ENCODE peak calls at places on chromosomes 2 and 18, in five cellular contexts. One of them, this sample, is unnamed.

GRCh38 chr2:176769021-176769420 is 443.6 kb upstream of the HNRNPA3 start:
- DNase-seq in SK-N-SH: no peak
- DNase-seq in K562: no peak
- DNase-seq in HepG2: no peak
- DNase-seq in GM12878: no peak
- DNase-seq in this sample: no peak

GRCh38 chr2:240520143-240520973 is 37.4 kb downstream of the ANKMY1 start:
- DNase-seq in SK-N-SH: no peak
- DNase-seq in K562: no peak
- DNase-seq in HepG2: no peak
- DNase-seq in GM12878: no peak
- DNase-seq in this sample: no peak

GRCh38 chr2:168254158-168254935 is 7.0 kb upstream of the STK39 start:
- DNase-seq in SK-N-SH: peak
- DNase-seq in K562: no peak
- DNase-seq in HepG2: peak
- DNase-seq in GM12878: no peak
- DNase-seq in this sample: no peak

GRCh38 chr2:206343144-206343543 is 68.7 kb downstream of the ZDBF2 start:
- DNase-seq in SK-N-SH: no peak
- DNase-seq in K562: no peak
- DNase-seq in HepG2: no peak
- DNase-seq in GM12878: no peak
- DNase-seq in this sample: no peak

GRCh38 chr2:216635701-216636541 is 2.7 kb downstream of the IGFBP2 start:
- DNase-seq in SK-N-SH: peak
- DNase-seq in K562: no peak
- DNase-seq in HepG2: no peak
- DNase-seq in GM12878: no peak
- DNase-seq in this sample: no peak

GRCh38 chr2:55550368-55551102 is 31.0 kb downstream of the CFAP36 start:
- DNase-seq in SK-N-SH: no peak
- DNase-seq in K562: no peak
- DNase-seq in HepG2: no peak
- DNase-seq in GM12878: no peak
- DNase-seq in this sample: no peak

GRCh38 chr18:69935319-69936190 is 12.1 kb downstream of the CD226 start:
- DNase-seq in SK-N-SH: no peak
- DNase-seq in K562: no peak
- DNase-seq in HepG2: peak
- DNase-seq in GM12878: peak
- DNase-seq in this sample: no peak

GRCh38 chr2:187407407-187408084 is 40.5 kb downstream of the CALCRL start:
- DNase-seq in SK-N-SH: no peak
- DNase-seq in K562: no peak
- DNase-seq in HepG2: no peak
- DNase-seq in GM12878: no peak
- DNase-seq in this sample: no peak

GRCh38 chr18:44897445-44898215 is 216.9 kb downstream of the SETBP1 start:
- DNase-seq in SK-N-SH: no peak
- DNase-seq in K562: no peak
- DNase-seq in HepG2: no peak
- DNase-seq in GM12878: no peak
- DNase-seq in this sample: no peak

GRCh38 chr2:10331033-10331701 is 28.5 kb downstream of the HPCAL1 start:
- DNase-seq in SK-N-SH: no peak
- DNase-seq in K562: peak
- DNase-seq in HepG2: no peak
- DNase-seq in GM12878: peak
- DNase-seq in this sample: no peak

GRCh38 chr2:217890445-217890844 is 112.3 kb downstream of the TNS1 start:
- DNase-seq in SK-N-SH: peak
- DNase-seq in K562: peak
- DNase-seq in HepG2: peak
- DNase-seq in GM12878: no peak
- DNase-seq in this sample: no peak

GRCh38 chr18:2961828-2962227 is 51.1 kb downstream of the LPIN2 start:
- DNase-seq in SK-N-SH: peak
- DNase-seq in K562: no peak
- DNase-seq in HepG2: no peak
- DNase-seq in GM12878: no peak
- DNase-seq in this sample: no peak

GRCh38 chr2:72210470-72210869 is 62.8 kb upstream of the CYP26B1 start:
- DNase-seq in SK-N-SH: no peak
- DNase-seq in K562: no peak
- DNase-seq in HepG2: no peak
- DNase-seq in GM12878: no peak
- DNase-seq in this sample: no peak

GRCh38 chr18:49725809-49726514 is 87.4 kb downstream of the ACAA2 start:
- DNase-seq in SK-N-SH: peak
- DNase-seq in K562: peak
- DNase-seq in HepG2: peak
- DNase-seq in GM12878: no peak
- DNase-seq in this sample: peak

GRCh38 chr2:162153608-162154224 is 1.7 kb upstream of the GCG start:
- DNase-seq in SK-N-SH: peak
- DNase-seq in K562: no peak
- DNase-seq in HepG2: peak
- DNase-seq in GM12878: no peak
- DNase-seq in this sample: peak

GRCh38 chr2:115071534-115071933 is 629.1 kb downstream of the DPP10 start:
- DNase-seq in SK-N-SH: no peak
- DNase-seq in K562: no peak
- DNase-seq in HepG2: no peak
- DNase-seq in GM12878: no peak
- DNase-seq in this sample: no peak

GRCh38 chr2:240459401-240460242 is 24.2 kb downstream of the GPC1 start:
- DNase-seq in SK-N-SH: no peak
- DNase-seq in K562: no peak
- DNase-seq in HepG2: no peak
- DNase-seq in GM12878: no peak
- DNase-seq in this sample: no peak

GRCh38 chr18:80076379-80076778 is 32.7 kb upstream of the ADNP2 start:
- DNase-seq in SK-N-SH: no peak
- DNase-seq in K562: no peak
- DNase-seq in HepG2: no peak
- DNase-seq in GM12878: no peak
- DNase-seq in this sample: no peak

GRCh38 chr2:70480468-70480867 is 73.2 kb downstream of the TGFA start:
- DNase-seq in SK-N-SH: no peak
- DNase-seq in K562: no peak
- DNase-seq in HepG2: no peak
- DNase-seq in GM12878: no peak
- DNase-seq in this sample: no peak

GRCh38 chr2:70474266-70474848 is 79.3 kb downstream of the TGFA start:
- DNase-seq in SK-N-SH: peak
- DNase-seq in K562: no peak
- DNase-seq in HepG2: no peak
- DNase-seq in GM12878: no peak
- DNase-seq in this sample: no peak

GRCh38 chr2:70479816-70480215 is 73.8 kb downstream of the TGFA start:
- DNase-seq in SK-N-SH: no peak
- DNase-seq in K562: no peak
- DNase-seq in HepG2: no peak
- DNase-seq in GM12878: no peak
- DNase-seq in this sample: no peak

GRCh38 chr2:70475266-70475665 is 78.4 kb downstream of the TGFA start:
- DNase-seq in SK-N-SH: no peak
- DNase-seq in K562: no peak
- DNase-seq in HepG2: no peak
- DNase-seq in GM12878: no peak
- DNase-seq in this sample: no peak

GRCh38 chr2:70477473-70477872 is 76.2 kb downstream of the TGFA start:
- DNase-seq in SK-N-SH: no peak
- DNase-seq in K562: no peak
- DNase-seq in HepG2: peak
- DNase-seq in GM12878: no peak
- DNase-seq in this sample: no peak
- TF ChIP-seq FOXM1 in SK-N-SH: no peak
- TF ChIP-seq FOXM1 in K562: no peak
- TF ChIP-seq FOXM1 in HepG2: no peak
- TF ChIP-seq FOXM1 in GM12878: no peak
- TF ChIP-seq FOXM1 in this sample: no peak

GRCh38 chr18:32771169-32771751 is 1.6 kb downstream of the KLHL14 start:
- DNase-seq in SK-N-SH: peak
- DNase-seq in K562: no peak
- DNase-seq in HepG2: peak
- DNase-seq in GM12878: no peak
- DNase-seq in this sample: peak

GRCh38 chr18:32775628-32776027 is 2.8 kb upstream of the KLHL14 start:
- DNase-seq in SK-N-SH: no peak
- DNase-seq in K562: no peak
- DNase-seq in HepG2: no peak
- DNase-seq in GM12878: no peak
- DNase-seq in this sample: no peak

GRCh38 chr18:32771871-32772499 is 838 bp downstream of the KLHL14 start:
- DNase-seq in SK-N-SH: peak
- DNase-seq in K562: no peak
- DNase-seq in HepG2: no peak
- DNase-seq in GM12878: no peak
- DNase-seq in this sample: peak

GRCh38 chr18:32772580-32773186 is at the start of gene KLHL14:
- DNase-seq in SK-N-SH: no peak
- DNase-seq in K562: no peak
- DNase-seq in HepG2: no peak
- DNase-seq in GM12878: no peak
- DNase-seq in this sample: no peak

GRCh38 chr18:32773187-32773712 is 427 bp upstream of the KLHL14 start:
- DNase-seq in SK-N-SH: no peak
- DNase-seq in K562: no peak
- DNase-seq in HepG2: no peak
- DNase-seq in GM12878: no peak
- DNase-seq in this sample: no peak
- TF ChIP-seq FOXM1 in SK-N-SH: no peak
- TF ChIP-seq FOXM1 in K562: no peak
- TF ChIP-seq FOXM1 in HepG2: no peak
- TF ChIP-seq FOXM1 in GM12878: no peak
- TF ChIP-seq FOXM1 in this sample: no peak

DNA sequence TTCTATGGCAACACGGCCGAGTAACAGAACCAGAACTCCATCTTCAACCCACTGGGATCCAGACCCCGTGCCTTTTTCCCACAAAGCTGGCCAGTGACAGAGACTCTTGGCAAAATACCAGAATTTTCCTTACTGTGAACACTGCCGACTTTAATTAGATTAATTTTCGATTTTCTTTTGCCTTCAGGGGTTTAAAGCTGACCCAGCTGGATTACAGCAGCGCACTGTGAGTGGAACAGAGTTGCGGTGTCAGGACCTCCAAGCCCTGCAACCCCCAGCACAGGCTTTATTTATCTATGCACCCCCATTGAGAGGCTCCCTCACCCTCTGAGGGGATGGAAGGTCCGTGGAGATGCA is 36.4 kb downstream of the CTIF start:
- DNase-seq in SK-N-SH: peak
- DNase-seq in K562: no peak
- DNase-seq in HepG2: no peak
- DNase-seq in GM12878: no peak
- DNase-seq in this sample: no peak
- TF ChIP-seq FOXM1 in SK-N-SH: no peak
- TF ChIP-seq FOXM1 in K562: no peak
- TF ChIP-seq FOXM1 in HepG2: no peak
- TF ChIP-seq FOXM1 in GM12878: no peak
- TF ChIP-seq FOXM1 in this sample: no peak

DNA sequence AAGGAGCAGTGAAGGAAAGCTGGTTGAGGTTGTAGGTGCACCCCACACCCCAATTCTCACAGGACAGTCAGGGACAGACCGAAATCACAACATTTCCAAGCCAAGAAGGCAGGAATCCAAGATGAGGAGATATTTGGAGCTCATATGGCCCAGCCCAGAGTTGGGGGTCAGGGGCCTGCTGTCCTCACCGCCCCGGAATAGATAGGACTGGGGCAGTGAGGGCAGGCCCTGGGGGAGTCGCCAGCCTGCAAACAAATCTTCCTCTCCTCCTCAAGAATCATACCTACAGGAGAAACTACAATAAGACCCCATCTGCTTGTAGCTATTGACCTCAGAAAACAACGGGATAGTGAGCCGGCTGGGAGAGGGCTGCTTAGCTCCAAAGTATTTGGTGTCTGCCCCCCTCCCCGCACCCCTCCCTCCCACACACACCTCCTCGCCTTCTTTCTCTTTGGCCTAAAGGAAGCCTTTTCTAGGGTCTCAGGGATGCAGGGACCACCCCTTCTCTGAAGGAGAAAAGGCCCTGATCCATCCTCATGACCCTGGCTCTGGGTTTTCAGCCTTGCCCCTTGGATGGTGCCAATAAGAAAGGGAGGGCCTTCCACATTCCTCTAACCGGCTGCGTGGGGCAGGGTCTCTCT is 3.8 kb downstream of the EN1 start:
- DNase-seq in SK-N-SH: no peak
- DNase-seq in K562: no peak
- DNase-seq in HepG2: no peak
- DNase-seq in GM12878: no peak
- DNase-seq in this sample: no peak
- TF ChIP-seq FOXM1 in SK-N-SH: no peak
- TF ChIP-seq FOXM1 in K562: no peak
- TF ChIP-seq FOXM1 in HepG2: no peak
- TF ChIP-seq FOXM1 in GM12878: no peak
- TF ChIP-seq FOXM1 in this sample: no peak

GRCh38 chr2:20992201-20992711 is 51.6 kb downstream of the APOB start:
- DNase-seq in SK-N-SH: no peak
- DNase-seq in K562: no peak
- DNase-seq in HepG2: no peak
- DNase-seq in GM12878: no peak
- DNase-seq in this sample: no peak
- TF ChIP-seq FOXM1 in SK-N-SH: no peak
- TF ChIP-seq FOXM1 in K562: no peak
- TF ChIP-seq FOXM1 in HepG2: no peak
- TF ChIP-seq FOXM1 in GM12878: no peak
- TF ChIP-seq FOXM1 in this sample: no peak

This sample was measured in HEK293T.